ENCODE peak calls at places on chromosome 19, in ten cellular contexts. Z is ovary; W is fibroblast of mammary gland; K is CD8-positive, alpha-beta T cell; R is IMR-90; U is thoracic aorta; G is A673; T is bronchial epithelial cell; N is left lung; P is GM23338. C is an unnamed sample.

GRCh38 chr19:11291415-11291814 is 4.5 kb upstream of the TSPAN16 start:
- DNase-seq in Z (no peak), W (no peak), K (no peak), R (no peak), U (no peak), G (no peak), T (no peak), N (no peak), P (no peak), C (no peak)

GRCh38 chr19:688214-688613 is 7.0 kb downstream of the PRSS57 start:
- DNase-seq in Z (no peak), W (no peak), K (no peak), R (no peak), U (no peak), G (no peak), T (no peak), N (no peak), P (no peak), C (no peak)

GRCh38 chr19:13060964-13061927 is 41.4 kb downstream of the LYL1 start:
- DNase-seq in Z (peak), W (peak), K (peak), R (peak), U (no peak), G (peak), T (peak), N (peak), P (peak), C (peak)

GRCh38 chr19:542173-542866 is 1.5 kb upstream of the GZMM start:
- DNase-seq in Z (no peak), W (no peak), K (no peak), R (no peak), U (no peak), G (no peak), T (no peak), N (no peak), P (no peak), C (no peak)

GRCh38 chr19:28737526-28737925 is 475.4 kb downstream of the UQCRFS1 start:
- DNase-seq in Z (peak), W (no peak), K (no peak), R (no peak), U (no peak), G (no peak), T (no peak), N (no peak), P (no peak), C (peak)

GRCh38 chr19:12000152-12000981 is 35.1 kb downstream of the ZNF433 start:
- DNase-seq in Z (no peak), W (peak), K (no peak), R (peak), U (no peak), G (no peak), T (peak), N (no peak), P (no peak), C (no peak)

GRCh38 chr19:55255618-55256423 is 3.0 kb downstream of the PPP6R1 start:
- DNase-seq in Z (no peak), W (peak), K (no peak), R (peak), U (no peak), G (no peak), T (peak), N (peak), P (no peak), C (peak)

GRCh38 chr19:10113592-10113963 is 2.1 kb downstream of the P2RY11 start:
- DNase-seq in Z (peak), W (no peak), K (no peak), R (no peak), U (no peak), G (no peak), T (no peak), N (no peak), P (peak), C (no peak)

GRCh38 chr19:41325947-41326706 is 16.2 kb downstream of the CCDC97 start:
- DNase-seq in Z (peak), W (peak), K (no peak), R (peak), U (no peak), G (no peak), T (peak), N (peak), P (no peak), C (peak)

GRCh38 chr19:35729763-35730162 is 12.0 kb downstream of the KMT2B start:
- DNase-seq in Z (no peak), W (no peak), K (no peak), R (no peak), U (no peak), G (no peak), T (no peak), N (no peak), P (no peak), C (no peak)

GRCh38 chr19:2511570-2511969 is 35.6 kb downstream of the GADD45B start:
- DNase-seq in Z (no peak), W (no peak), K (no peak), R (no peak), U (no peak), G (no peak), T (no peak), N (peak), P (no peak), C (no peak)

DNA sequence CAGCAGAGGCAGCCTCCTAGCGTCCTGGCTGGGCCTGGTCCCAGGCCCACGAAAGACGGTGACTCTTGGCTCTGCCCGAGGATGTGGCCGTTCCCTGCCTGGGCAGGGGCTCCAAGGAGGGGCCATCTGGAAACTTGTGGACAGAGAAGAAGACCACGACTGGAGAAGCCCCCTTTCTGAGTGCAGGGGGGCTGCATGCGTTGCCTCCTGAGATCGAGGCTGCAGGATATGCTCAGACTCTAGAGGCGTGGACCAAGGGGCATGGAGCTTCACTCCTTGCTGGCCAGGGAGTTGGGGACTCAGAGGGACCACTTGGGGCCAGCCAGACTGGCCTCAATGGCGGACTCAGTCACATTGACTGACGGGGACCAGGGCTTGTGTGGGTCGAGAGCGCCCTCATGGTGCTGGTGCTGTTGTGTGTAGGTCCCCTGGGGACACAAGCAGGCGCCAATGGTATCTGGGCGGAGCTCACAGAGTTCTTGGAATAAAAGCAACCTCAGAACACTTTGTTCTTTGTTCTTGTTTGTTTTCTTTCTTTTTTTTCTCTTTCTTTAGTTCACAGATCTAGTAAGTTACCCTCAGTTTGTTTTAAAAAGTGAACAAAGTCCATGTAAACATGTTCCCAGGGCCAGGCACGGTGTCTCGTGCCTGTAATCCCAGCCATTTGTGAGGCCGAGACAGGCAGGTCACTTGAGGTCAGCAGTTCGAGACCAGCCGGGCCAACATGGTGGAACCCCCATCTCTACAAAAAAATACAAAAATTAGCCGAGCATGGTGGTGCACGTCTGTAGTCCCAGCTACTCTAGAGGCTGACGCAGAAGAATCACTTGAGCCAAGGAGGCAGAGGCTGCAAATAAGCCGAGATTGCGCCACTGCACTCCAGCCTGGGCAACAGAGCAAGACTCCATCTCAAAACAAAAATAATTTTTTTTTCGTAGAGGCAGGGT is 10.2 kb downstream of the ANGPTL4 start:
- DNase-seq in Z (peak), W (no peak), K (no peak), R (no peak), U (no peak), G (no peak), T (no peak), N (no peak), P (no peak), C (no peak)
- TF ChIP-seq CTCF in Z (no peak), W (no peak), K (no peak), R (no peak), U (no peak), G (no peak), T (no peak), N (no peak), P (peak), C (no peak)

DNA sequence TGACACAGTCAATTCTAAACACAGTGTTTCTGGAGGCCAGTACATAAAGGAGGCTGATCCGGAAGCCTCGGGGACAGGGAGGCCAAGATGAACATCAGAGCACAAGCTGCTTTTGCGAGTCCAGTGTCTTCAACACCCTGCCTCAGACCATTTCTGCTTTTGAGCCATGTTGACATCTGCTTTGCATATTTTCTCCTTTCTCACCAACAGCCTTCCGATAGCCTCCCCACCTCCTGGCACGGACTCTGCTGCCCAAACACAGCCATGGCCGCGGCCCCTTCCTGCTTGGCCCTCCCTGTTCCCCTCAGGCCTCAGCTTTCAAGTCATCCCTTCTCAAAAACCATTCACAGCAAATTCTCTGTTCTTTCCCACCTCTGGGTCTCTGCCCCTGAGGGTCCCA is 3.6 kb downstream of the LRRC25 start:
- DNase-seq in Z (peak), W (no peak), K (no peak), R (no peak), U (no peak), G (no peak), T (no peak), N (peak), P (no peak), C (no peak)
- H3K4me3 ChIP-seq in Z (no peak), W (no peak), K (no peak), R (no peak), U (peak), G (no peak), T (no peak), N (no peak), P (no peak), C (no peak)

GRCh38 chr19:19134687-19135158 is 3.6 kb downstream of the TMEM161A start:
- DNase-seq in Z (no peak), W (no peak), K (no peak), R (no peak), U (no peak), G (no peak), T (no peak), N (peak), P (peak), C (no peak)
- TF ChIP-seq CTCF in Z (no peak), W (no peak), K (no peak), R (no peak), U (no peak), G (no peak), T (no peak), N (no peak), P (peak), C (no peak)

DNA sequence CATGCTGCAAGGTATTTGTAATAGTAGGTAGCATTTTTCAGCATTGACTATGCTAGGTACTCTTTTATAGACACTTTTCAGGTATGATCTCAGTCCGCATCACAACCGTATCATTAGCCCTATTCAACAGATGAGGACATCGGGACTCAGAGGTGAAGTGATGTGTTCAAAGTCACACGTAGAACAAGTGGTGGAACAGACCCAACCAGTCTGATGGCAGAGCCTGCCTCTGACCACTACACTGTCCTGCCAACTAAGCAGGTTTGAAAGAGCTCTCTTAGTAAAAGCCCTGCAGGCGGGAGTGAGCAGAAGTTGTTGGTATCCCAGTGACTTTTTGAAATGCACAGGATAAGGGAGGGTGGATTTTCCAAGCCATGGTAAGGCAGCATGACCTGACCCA is 20.2 kb downstream of the PAF1 start:
- DNase-seq in Z (no peak), W (no peak), K (no peak), R (no peak), U (no peak), G (no peak), T (peak), N (no peak), P (no peak), C (no peak)
- H3K4me3 ChIP-seq in Z (no peak), W (no peak), K (no peak), R (no peak), U (no peak), G (no peak), T (no peak), N (no peak), P (no peak), C (no peak)